ENCODE peak calls at places on chromosomes 5 and 9, in seven cellular contexts. N is coronary artery, J is A549, X is fibroblast of mammary gland, O is tibial artery, A is ascending aorta, B is mucosa of descending colon. V is an unnamed sample.

GRCh38 chr5:32625106-32625505 is 39.7 kb downstream of the SUB1 start:
- DNase-seq in O (no peak), X (no peak), J (no peak), A (no peak), N (no peak), B (no peak), V (no peak)

GRCh38 chr5:57174128-57174849 is 430 bp downstream of the GPBP1 start:
- DNase-seq in B (peak; percentile 58), O (no peak), N (peak; percentile 74), X (no peak), J (peak; percentile 36), A (no peak), V (no peak)

GRCh38 chr9:71646131-71646530 is 122.2 kb downstream of the CEMIP2 start:
- DNase-seq in O (no peak), J (no peak), B (no peak), A (no peak), X (no peak), N (no peak), V (no peak)

GRCh38 chr5:79636981-79637733 is 24.9 kb downstream of the TENT2 start:
- DNase-seq in N (no peak), J (no peak), A (no peak), O (no peak), B (no peak), X (peak; percentile 42), V (no peak)

GRCh38 chr9:134531251-134531970 is 110.2 kb upstream of the COL5A1 start:
- DNase-seq in B (no peak), X (peak; percentile 46), N (no peak), J (no peak), O (no peak), A (no peak), V (no peak)

GRCh38 chr9:133716564-133717112 is 21.5 kb downstream of the SARDH start:
- DNase-seq in O (peak; percentile 51), X (peak; percentile 37), A (no peak), N (no peak), J (no peak), B (no peak), V (no peak)

GRCh38 chr5:1747079-1747802 is 52.4 kb downstream of the MRPL36 start:
- DNase-seq in A (no peak), B (no peak), J (no peak), O (peak; percentile 51), X (no peak), N (peak; percentile 63), V (no peak)

GRCh38 chr9:88997646-88998045 is 6.4 kb downstream of the S1PR3 start:
- DNase-seq in O (peak; percentile 69), N (peak; percentile 64), J (no peak), X (no peak), A (peak; percentile 65), B (no peak), V (no peak)

GRCh38 chr9:77793909-77794308 is 145.8 kb upstream of the GNA14 start:
- DNase-seq in N (no peak), X (peak; percentile 73), A (no peak), J (peak; percentile 39), O (no peak), B (no peak), V (no peak)

GRCh38 chr5:100777680-100778281 is 125.3 kb downstream of the ST8SIA4 start:
- DNase-seq in O (no peak), A (no peak), X (peak; percentile 83), B (peak; percentile 67), J (peak; percentile 42), N (no peak), V (peak; percentile 76)

GRCh38 chr5:83253731-83254130 is 176.4 kb downstream of the XRCC4 start:
- DNase-seq in O (no peak), X (peak; percentile 3), A (no peak), B (no peak), N (no peak), J (no peak), V (peak; percentile 69)

GRCh38 chr9:28093141-28093540 is 519.9 kb upstream of the C9orf72 start:
- DNase-seq in N (no peak), A (no peak), B (no peak), J (no peak), O (no peak), X (no peak), V (no peak)

GRCh38 chr5:119274767-119275130 is 81.1 kb upstream of the TNFAIP8 start:
- DNase-seq in N (no peak), B (no peak), J (no peak), X (peak; percentile 78), A (no peak), O (no peak), V (peak; percentile 53)

DNA sequence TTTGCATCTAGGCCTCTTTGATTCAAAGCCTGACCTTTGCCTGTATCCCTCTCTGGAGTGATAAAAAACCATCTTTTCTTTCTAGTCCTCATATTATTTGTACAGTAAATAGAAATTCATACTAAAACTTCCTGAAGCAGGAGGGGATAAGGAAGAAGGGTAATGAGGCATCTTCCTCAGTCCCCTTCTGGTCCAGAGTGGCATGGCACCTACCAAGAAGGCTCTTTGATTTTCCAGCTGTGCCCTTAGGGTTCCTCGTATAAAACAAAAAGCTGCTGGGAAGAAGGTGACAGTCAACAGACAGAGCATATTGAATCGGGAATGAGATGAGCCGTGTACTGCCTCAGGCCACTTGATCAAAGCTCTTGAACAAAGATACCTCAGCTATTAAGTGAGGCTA is 71.9 kb upstream of the SPDL1 start:
- DNase-seq in X (no peak), J (no peak), O (no peak), B (no peak), A (no peak), N (no peak), V (no peak)
- TF ChIP-seq CTCF in X (peak; percentile 22), J (no peak), O (no peak), B (no peak), A (no peak), N (no peak), V (no peak)

DNA sequence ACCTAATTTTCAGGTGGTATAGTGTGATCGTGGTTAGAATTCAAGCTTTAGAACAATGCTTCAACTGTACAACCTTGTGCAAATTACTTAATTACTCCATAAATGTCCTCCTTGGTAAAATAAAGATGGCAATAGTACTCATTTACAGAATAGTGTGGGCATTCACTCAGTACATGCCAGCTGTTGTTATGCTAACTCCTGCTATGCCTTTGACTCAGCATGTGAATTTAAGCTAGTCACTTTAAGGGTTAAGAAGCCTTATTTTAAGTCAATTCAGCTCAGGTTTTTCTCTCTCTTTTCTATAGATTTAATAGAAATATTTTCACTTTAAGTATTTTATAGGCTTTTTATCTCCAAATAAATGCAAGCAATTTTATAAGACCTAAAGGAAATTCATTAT is 335.6 kb upstream of the ITGA1 start:
- DNase-seq in B (no peak), J (no peak), O (no peak), A (no peak), N (no peak), X (no peak), V (no peak)
- H3K4me3 ChIP-seq in B (no peak overlapping the region), J (no peak overlapping the region), O (no peak overlapping the region), A (no peak overlapping the region), N (no peak overlapping the region), X (no peak overlapping the region), V (no peak overlapping the region)

GRCh38 chr9:35731415-35732184 is 395 bp downstream of the TLN1 start:
- DNase-seq in A (no peak), O (no peak), X (no peak), B (no peak), J (peak; percentile 36), N (no peak), V (no peak)

GRCh38 chr9:35734096-35734495 is 1.6 kb downstream of the CREB3 start:
- DNase-seq in J (no peak), O (no peak), N (no peak), B (no peak), A (no peak), X (peak; percentile 48), V (no peak)

GRCh38 chr9:35730486-35730854 is 1.5 kb downstream of the TLN1 start:
- DNase-seq in B (no peak), J (no peak), N (no peak), O (no peak), X (no peak), A (no peak), V (no peak)

GRCh38 chr9:35732185-35733108 is at the start of the genes CREB3 and TLN1:
- DNase-seq in J (peak; percentile 99), N (peak; percentile 100), B (peak; percentile 97), O (peak; percentile 100), X (peak; percentile 99), A (peak; percentile 100), V (peak; percentile 97)

DNA sequence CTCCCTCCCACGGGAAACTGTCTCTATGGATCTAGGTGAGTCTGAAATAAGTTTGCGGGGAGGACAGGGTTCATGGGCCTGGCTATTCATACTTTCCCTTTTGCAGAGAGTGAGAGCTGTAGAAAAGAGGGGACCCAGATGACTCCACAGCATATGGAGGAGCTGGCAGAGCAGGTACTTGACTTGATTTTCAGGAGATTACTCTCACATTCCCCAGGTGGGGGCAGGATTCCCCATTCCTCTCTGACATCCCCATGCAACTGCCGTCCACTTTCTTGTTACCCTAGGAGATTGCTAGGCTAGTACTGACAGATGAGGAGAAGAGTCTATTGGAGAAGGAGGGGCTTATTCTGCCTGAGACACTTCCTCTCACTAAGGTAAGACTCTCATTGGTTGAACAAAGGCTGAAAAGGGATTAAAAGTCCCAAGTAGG is 659 bp downstream of the CREB3 start:
- DNase-seq in O (no peak), N (no peak), B (peak; percentile 56), J (peak; percentile 78), X (peak; percentile 60), A (no peak), V (peak; percentile 19)
- TF ChIP-seq CTCF in O (no peak), N (no peak), B (no peak), J (peak; percentile 36), X (no peak), A (no peak), V (peak; percentile 23)

DNA sequence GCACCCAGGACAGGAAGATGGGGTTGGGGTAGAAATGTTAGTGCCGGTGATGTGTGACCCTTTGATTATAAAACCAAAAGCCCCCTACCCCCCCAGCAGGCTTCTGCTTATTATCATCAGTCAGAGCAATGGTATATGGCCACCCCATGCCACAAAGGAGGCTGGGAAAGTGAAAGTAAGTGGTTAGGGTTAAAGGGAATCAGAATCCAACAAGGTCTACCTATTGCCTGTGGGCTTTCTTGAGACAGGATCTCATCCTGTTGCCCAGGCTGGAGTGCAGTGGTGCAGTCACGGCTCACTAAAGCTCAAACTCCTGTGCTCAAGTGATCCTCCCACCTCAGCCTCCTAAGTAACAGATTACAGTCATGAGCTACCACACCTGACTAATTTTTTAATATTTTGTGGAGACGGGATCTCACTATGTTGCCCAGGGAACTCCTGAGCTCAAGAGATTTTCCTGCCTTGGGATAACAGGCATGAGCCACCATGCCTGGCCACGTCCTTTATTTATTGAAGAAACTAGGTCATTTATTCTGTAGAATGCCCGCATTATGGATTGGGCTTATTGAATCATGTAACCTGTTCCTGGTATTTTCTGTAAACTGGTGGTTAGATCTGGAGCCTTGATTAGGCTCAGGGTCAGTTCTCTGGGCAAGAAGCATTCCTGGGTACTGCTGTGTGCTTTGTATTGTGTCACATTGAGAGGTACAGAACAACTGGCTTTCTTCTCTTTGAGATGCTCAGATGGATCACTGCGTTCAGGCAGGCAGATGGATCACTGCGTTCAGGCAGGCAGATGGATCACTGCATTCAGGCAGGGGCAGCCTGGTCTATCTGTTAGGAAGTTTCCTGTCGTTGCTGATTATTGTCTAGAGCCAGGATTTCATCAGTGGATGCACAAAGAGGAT is 41.6 kb downstream of the ERGIC1 start:
- DNase-seq in O (no peak), A (no peak), J (no peak), B (no peak), X (no peak), N (no peak), V (no peak)
- H3K4me3 ChIP-seq in O (no peak overlapping the region), A (no peak overlapping the region), J (no peak overlapping the region), B (no peak overlapping the region), X (no peak overlapping the region), N (no peak overlapping the region), V (no peak overlapping the region)

GRCh38 chr9:107485451-107486043 is 4.0 kb downstream of the KLF4 start:
- DNase-seq in N (no peak), B (peak; percentile 41), X (peak; percentile 66), O (no peak), A (no peak), J (no peak), V (no peak)
- TF ChIP-seq CTCF in N (no peak), B (no peak), X (no peak), O (no peak), A (no peak), J (no peak), V (no peak)

GRCh38 chr5:25190521-25191000 is 545.8 kb upstream of the CDH10 start:
- DNase-seq in N (no peak), J (no peak), B (no peak), O (no peak), A (no peak), X (no peak), V (no peak)
- H3K4me3 ChIP-seq in N (no peak overlapping the region), J (no peak overlapping the region), B (no peak overlapping the region), O (peak overlapping the region; percentile 14), A (no peak overlapping the region), X (no peak overlapping the region), V (no peak overlapping the region)

V was measured in astrocyte of the cerebellum.